ENCODE peak calls at places on chromosomes 16 and 17, in five cellular contexts. C is choroid plexus epithelial cell, O is kidney epithelial cell, F is AG04450, N is HCT116. Z is an unnamed sample.

GRCh38 chr16:79093554-79093967 is 507.0 kb downstream of the MAF start:
- DNase-seq in C (no peak), N (no peak), O (no peak), F (no peak), Z (no peak)

GRCh38 chr17:74870512-74870911 is 2.3 kb downstream of the FDXR start:
- DNase-seq in F (no peak), N (no peak), C (peak), O (no peak), Z (no peak)

GRCh38 chr17:1918346-1919021 is 88.7 kb downstream of the RPA1 start:
- DNase-seq in N (no peak), F (no peak), C (no peak), O (no peak), Z (no peak)

GRCh38 chr17:76843703-76844484 is 24.3 kb upstream of the MGAT5B start:
- DNase-seq in O (no peak), F (no peak), C (no peak), N (no peak), Z (no peak)

GRCh38 chr17:40952675-40953074 is 14.1 kb downstream of the KRT39 start:
- DNase-seq in N (no peak), O (peak), F (peak), C (peak), Z (no peak)

GRCh38 chr17:68981288-68981687 is 26.1 kb upstream of the ABCA8 start:
- DNase-seq in O (peak), C (peak), F (peak), N (no peak), Z (peak)

GRCh38 chr17:82520041-82520910 is 744 bp downstream of the FOXK2 start:
- DNase-seq in F (no peak), N (no peak), O (no peak), C (peak), Z (peak)

GRCh38 chr16:1345087-1345486 is 6.6 kb downstream of the TSR3 start:
- DNase-seq in N (no peak), O (no peak), C (no peak), F (no peak), Z (no peak)

GRCh38 chr17:72591500-72592241 is 470.9 kb downstream of the SOX9 start:
- DNase-seq in F (no peak), N (no peak), O (no peak), C (peak), Z (no peak)

GRCh38 chr16:27879601-27880247 is 183.8 kb downstream of the GSG1L start:
- DNase-seq in N (no peak), F (no peak), C (no peak), O (no peak), Z (no peak)

GRCh38 chr17:27670791-27671590 is 40.0 kb downstream of the LGALS9 start:
- DNase-seq in C (no peak), N (no peak), F (no peak), O (no peak), Z (no peak)

GRCh38 chr17:39225974-39226683 is 384 bp upstream of the STAC2 start:
- DNase-seq in F (no peak), O (no peak), C (peak), N (no peak), Z (peak)

GRCh38 chr17:35313875-35314409 is 59.5 kb downstream of the SLFN11 start:
- DNase-seq in F (no peak), N (no peak), O (no peak), C (no peak), Z (no peak)

GRCh38 chr16:85535352-85536072 is 77.6 kb upstream of the GSE1 start:
- DNase-seq in F (no peak), O (no peak), C (no peak), N (no peak), Z (no peak)

GRCh38 chr17:34580685-34581445 is 1.5 kb downstream of the TMEM132E start:
- DNase-seq in N (no peak), F (no peak), C (no peak), O (no peak), Z (no peak)

GRCh38 chr17:62857526-62857925 is 49.4 kb upstream of the MARCHF10 start:
- DNase-seq in C (no peak), F (no peak), O (no peak), N (no peak), Z (no peak)

GRCh38 chr16:85983064-85983463 is 84.1 kb downstream of the IRF8 start:
- DNase-seq in C (no peak), O (no peak), F (no peak), N (no peak), Z (no peak)

GRCh38 chr16:50781518-50781917 is 39.6 kb downstream of the CYLD start:
- DNase-seq in N (no peak), O (no peak), C (no peak), F (no peak), Z (no peak)

GRCh38 chr17:53217311-53217710 is 605.4 kb upstream of the KIF2B start:
- DNase-seq in F (no peak), N (no peak), O (no peak), C (no peak), Z (no peak)

GRCh38 chr17:1110844-1111598 is 68.8 kb downstream of the ABR start:
- DNase-seq in C (peak), O (peak), N (peak), F (peak), Z (no peak)

GRCh38 chr17:19460695-19461094 is 49.7 kb downstream of the RNF112 start:
- DNase-seq in F (no peak), C (no peak), O (no peak), N (no peak), Z (no peak)

GRCh38 chr16:56910654-56911539 is 21.0 kb upstream of the HERPUD1 start:
- DNase-seq in C (peak), F (peak), N (no peak), O (peak), Z (no peak)

GRCh38 chr16:85436207-85436606 is 176.9 kb upstream of the GSE1 start:
- DNase-seq in N (no peak), C (no peak), F (no peak), O (no peak), Z (no peak)

GRCh38 chr16:49562228-49562627 is 188.6 kb downstream of the C16orf78 start:
- DNase-seq in C (no peak), O (no peak), N (no peak), F (no peak), Z (no peak)

GRCh38 chr16:4694664-4695451 is 1.5 kb downstream of the NUDT16L1 start:
- DNase-seq in O (no peak), C (peak), F (no peak), N (no peak), Z (no peak)

GRCh38 chr16:30741461-30741914 is 6.7 kb upstream of the PHKG2 start:
- DNase-seq in C (peak), N (peak), O (peak), F (peak), Z (no peak)

GRCh38 chr17:78675836-78676235 is 98.6 kb upstream of the DNAH17 start:
- DNase-seq in O (no peak), N (no peak), C (no peak), F (no peak), Z (no peak)

GRCh38 chr16:50532576-50532975 is 15.6 kb upstream of the NKD1 start:
- DNase-seq in N (no peak), O (no peak), F (no peak), C (no peak), Z (no peak)

GRCh38 chr16:14549789-14550153 is 80.3 kb downstream of the PARN start:
- DNase-seq in N (no peak), O (no peak), C (peak), F (no peak), Z (peak)

GRCh38 chr16:75080205-75081029 is 36.2 kb downstream of the LDHD start:
- DNase-seq in F (peak), O (no peak), C (peak), N (no peak), Z (no peak)

GRCh38 chr17:58006563-58006923 is 503 bp downstream of the SRSF1 start:
- DNase-seq in F (peak), N (peak), O (no peak), C (peak), Z (peak)